ENCODE peak calls at places on chromosomes 11 and 22, in six cellular contexts. One of them, this sample, is unnamed.

GRCh38 chr11:114348200-114349191 is 51.8 kb downstream of the C11orf71 start:
- DNase-seq in amniotic stem cell: peak
- DNase-seq in stimulated activated CD4-positive, alpha-beta T cell treated with anti-CD3 and anti-CD28 coated beads, Interleukin-4, amount 100 ng/mL, for 1 hour: no peak
- DNase-seq in SHP77: peak
- DNase-seq in pulmonary artery endothelial cell: peak
- DNase-seq in NB4: peak
- DNase-seq in this sample: peak

GRCh38 chr11:116182356-116182966 is 590.3 kb downstream of the BUD13 start:
- DNase-seq in amniotic stem cell: no peak
- DNase-seq in stimulated activated CD4-positive, alpha-beta T cell treated with anti-CD3 and anti-CD28 coated beads, Interleukin-4, amount 100 ng/mL, for 1 hour: no peak
- DNase-seq in SHP77: no peak
- DNase-seq in pulmonary artery endothelial cell: no peak
- DNase-seq in NB4: no peak
- DNase-seq in this sample: no peak

GRCh38 chr11:126739499-126740145 is 260.9 kb downstream of the KIRREL3 start:
- DNase-seq in amniotic stem cell: no peak
- DNase-seq in stimulated activated CD4-positive, alpha-beta T cell treated with anti-CD3 and anti-CD28 coated beads, Interleukin-4, amount 100 ng/mL, for 1 hour: no peak
- DNase-seq in SHP77: no peak
- DNase-seq in pulmonary artery endothelial cell: no peak
- DNase-seq in NB4: no peak
- DNase-seq in this sample: peak

GRCh38 chr11:128336203-128336602 is 251.2 kb downstream of the ETS1 start:
- DNase-seq in amniotic stem cell: no peak
- DNase-seq in stimulated activated CD4-positive, alpha-beta T cell treated with anti-CD3 and anti-CD28 coated beads, Interleukin-4, amount 100 ng/mL, for 1 hour: no peak
- DNase-seq in SHP77: peak
- DNase-seq in pulmonary artery endothelial cell: peak
- DNase-seq in NB4: no peak
- DNase-seq in this sample: peak

GRCh38 chr11:74397531-74398243 is 546 bp downstream of the PGM2L1 start:
- DNase-seq in amniotic stem cell: no peak
- DNase-seq in stimulated activated CD4-positive, alpha-beta T cell treated with anti-CD3 and anti-CD28 coated beads, Interleukin-4, amount 100 ng/mL, for 1 hour: peak
- DNase-seq in SHP77: peak
- DNase-seq in pulmonary artery endothelial cell: no peak
- DNase-seq in NB4: peak
- DNase-seq in this sample: peak

GRCh38 chr11:130485983-130486970 is 37.8 kb downstream of the ADAMTS15 start:
- DNase-seq in amniotic stem cell: no peak
- DNase-seq in stimulated activated CD4-positive, alpha-beta T cell treated with anti-CD3 and anti-CD28 coated beads, Interleukin-4, amount 100 ng/mL, for 1 hour: no peak
- DNase-seq in SHP77: no peak
- DNase-seq in pulmonary artery endothelial cell: no peak
- DNase-seq in NB4: no peak
- DNase-seq in this sample: no peak

GRCh38 chr11:115678942-115679341 is 174.7 kb upstream of the CADM1 start:
- DNase-seq in amniotic stem cell: no peak
- DNase-seq in stimulated activated CD4-positive, alpha-beta T cell treated with anti-CD3 and anti-CD28 coated beads, Interleukin-4, amount 100 ng/mL, for 1 hour: no peak
- DNase-seq in SHP77: no peak
- DNase-seq in pulmonary artery endothelial cell: no peak
- DNase-seq in NB4: peak
- DNase-seq in this sample: no peak

GRCh38 chr11:122686106-122686505 is 30.6 kb downstream of the UBASH3B start:
- DNase-seq in amniotic stem cell: no peak
- DNase-seq in stimulated activated CD4-positive, alpha-beta T cell treated with anti-CD3 and anti-CD28 coated beads, Interleukin-4, amount 100 ng/mL, for 1 hour: no peak
- DNase-seq in SHP77: no peak
- DNase-seq in pulmonary artery endothelial cell: no peak
- DNase-seq in NB4: no peak
- DNase-seq in this sample: peak

GRCh38 chr22:50419116-50419515 is 55.7 kb downstream of the SBF1 start:
- DNase-seq in amniotic stem cell: no peak
- DNase-seq in stimulated activated CD4-positive, alpha-beta T cell treated with anti-CD3 and anti-CD28 coated beads, Interleukin-4, amount 100 ng/mL, for 1 hour: no peak
- DNase-seq in SHP77: no peak
- DNase-seq in pulmonary artery endothelial cell: no peak
- DNase-seq in NB4: no peak
- DNase-seq in this sample: no peak

GRCh38 chr11:102411142-102411541 is 41.4 kb downstream of the TMEM123 start:
- DNase-seq in amniotic stem cell: no peak
- DNase-seq in stimulated activated CD4-positive, alpha-beta T cell treated with anti-CD3 and anti-CD28 coated beads, Interleukin-4, amount 100 ng/mL, for 1 hour: no peak
- DNase-seq in SHP77: no peak
- DNase-seq in pulmonary artery endothelial cell: no peak
- DNase-seq in NB4: no peak
- DNase-seq in this sample: no peak

GRCh38 chr11:126214446-126215240 is 3.1 kb downstream of the FAM118B start:
- DNase-seq in amniotic stem cell: no peak
- DNase-seq in stimulated activated CD4-positive, alpha-beta T cell treated with anti-CD3 and anti-CD28 coated beads, Interleukin-4, amount 100 ng/mL, for 1 hour: no peak
- DNase-seq in SHP77: no peak
- DNase-seq in pulmonary artery endothelial cell: no peak
- DNase-seq in NB4: no peak
- DNase-seq in this sample: peak

GRCh38 chr11:86553322-86553721 is 119.1 kb downstream of the ME3 start:
- DNase-seq in amniotic stem cell: no peak
- DNase-seq in stimulated activated CD4-positive, alpha-beta T cell treated with anti-CD3 and anti-CD28 coated beads, Interleukin-4, amount 100 ng/mL, for 1 hour: no peak
- DNase-seq in SHP77: no peak
- DNase-seq in pulmonary artery endothelial cell: no peak
- DNase-seq in NB4: no peak
- DNase-seq in this sample: peak

GRCh38 chr11:2204361-2205213 is 33.0 kb upstream of the TH start:
- DNase-seq in amniotic stem cell: no peak
- DNase-seq in stimulated activated CD4-positive, alpha-beta T cell treated with anti-CD3 and anti-CD28 coated beads, Interleukin-4, amount 100 ng/mL, for 1 hour: no peak
- DNase-seq in SHP77: no peak
- DNase-seq in pulmonary artery endothelial cell: no peak
- DNase-seq in NB4: no peak
- DNase-seq in this sample: no peak

GRCh38 chr11:64765291-64765803 is 5.6 kb upstream of the PYGM start:
- DNase-seq in amniotic stem cell: no peak
- DNase-seq in stimulated activated CD4-positive, alpha-beta T cell treated with anti-CD3 and anti-CD28 coated beads, Interleukin-4, amount 100 ng/mL, for 1 hour: no peak
- DNase-seq in SHP77: no peak
- DNase-seq in pulmonary artery endothelial cell: no peak
- DNase-seq in NB4: no peak
- DNase-seq in this sample: no peak

GRCh38 chr11:66221726-66222236 is 46.7 kb upstream of the RAB1B start:
- DNase-seq in amniotic stem cell: no peak
- DNase-seq in stimulated activated CD4-positive, alpha-beta T cell treated with anti-CD3 and anti-CD28 coated beads, Interleukin-4, amount 100 ng/mL, for 1 hour: no peak
- DNase-seq in SHP77: no peak
- DNase-seq in pulmonary artery endothelial cell: no peak
- DNase-seq in NB4: peak
- DNase-seq in this sample: peak

GRCh38 chr11:131928992-131929391 is 558.6 kb downstream of the NTM start:
- DNase-seq in amniotic stem cell: no peak
- DNase-seq in stimulated activated CD4-positive, alpha-beta T cell treated with anti-CD3 and anti-CD28 coated beads, Interleukin-4, amount 100 ng/mL, for 1 hour: no peak
- DNase-seq in SHP77: no peak
- DNase-seq in pulmonary artery endothelial cell: no peak
- DNase-seq in NB4: peak
- DNase-seq in this sample: no peak

GRCh38 chr22:39938509-39938908 is 21.7 kb upstream of the TMA7B start:
- DNase-seq in amniotic stem cell: no peak
- DNase-seq in stimulated activated CD4-positive, alpha-beta T cell treated with anti-CD3 and anti-CD28 coated beads, Interleukin-4, amount 100 ng/mL, for 1 hour: peak
- DNase-seq in SHP77: no peak
- DNase-seq in pulmonary artery endothelial cell: no peak
- DNase-seq in NB4: no peak
- DNase-seq in this sample: no peak

GRCh38 chr11:15106201-15106965 is 8.3 kb upstream of the INSC start:
- DNase-seq in amniotic stem cell: peak
- DNase-seq in stimulated activated CD4-positive, alpha-beta T cell treated with anti-CD3 and anti-CD28 coated beads, Interleukin-4, amount 100 ng/mL, for 1 hour: no peak
- DNase-seq in SHP77: no peak
- DNase-seq in pulmonary artery endothelial cell: no peak
- DNase-seq in NB4: no peak
- DNase-seq in this sample: peak

GRCh38 chr11:17989306-17989705 is 23.5 kb downstream of the SERGEF start:
- DNase-seq in amniotic stem cell: no peak
- DNase-seq in stimulated activated CD4-positive, alpha-beta T cell treated with anti-CD3 and anti-CD28 coated beads, Interleukin-4, amount 100 ng/mL, for 1 hour: no peak
- DNase-seq in SHP77: peak
- DNase-seq in pulmonary artery endothelial cell: no peak
- DNase-seq in NB4: no peak
- DNase-seq in this sample: peak

GRCh38 chr11:6602096-6602940 is 1.1 kb downstream of the RRP8 start:
- DNase-seq in amniotic stem cell: no peak
- DNase-seq in stimulated activated CD4-positive, alpha-beta T cell treated with anti-CD3 and anti-CD28 coated beads, Interleukin-4, amount 100 ng/mL, for 1 hour: no peak
- DNase-seq in SHP77: no peak
- DNase-seq in pulmonary artery endothelial cell: no peak
- DNase-seq in NB4: no peak
- DNase-seq in this sample: peak

GRCh38 chr11:118167253-118167652 is 9.2 kb downstream of the SCN2B start:
- DNase-seq in amniotic stem cell: no peak
- DNase-seq in stimulated activated CD4-positive, alpha-beta T cell treated with anti-CD3 and anti-CD28 coated beads, Interleukin-4, amount 100 ng/mL, for 1 hour: no peak
- DNase-seq in SHP77: no peak
- DNase-seq in pulmonary artery endothelial cell: no peak
- DNase-seq in NB4: no peak
- DNase-seq in this sample: no peak

GRCh38 chr11:76885390-76886097 is 24.8 kb downstream of the ACER3 start:
- DNase-seq in amniotic stem cell: no peak
- DNase-seq in stimulated activated CD4-positive, alpha-beta T cell treated with anti-CD3 and anti-CD28 coated beads, Interleukin-4, amount 100 ng/mL, for 1 hour: no peak
- DNase-seq in SHP77: no peak
- DNase-seq in pulmonary artery endothelial cell: peak
- DNase-seq in NB4: peak
- DNase-seq in this sample: peak

GRCh38 chr11:65424200-65425104 is 1.9 kb downstream of the NEAT1 start:
- DNase-seq in amniotic stem cell: no peak
- DNase-seq in stimulated activated CD4-positive, alpha-beta T cell treated with anti-CD3 and anti-CD28 coated beads, Interleukin-4, amount 100 ng/mL, for 1 hour: peak
- DNase-seq in SHP77: no peak
- DNase-seq in pulmonary artery endothelial cell: no peak
- DNase-seq in NB4: peak
- DNase-seq in this sample: peak

GRCh38 chr11:79160786-79161403 is 279.9 kb downstream of the TENM4 start:
- DNase-seq in amniotic stem cell: no peak
- DNase-seq in stimulated activated CD4-positive, alpha-beta T cell treated with anti-CD3 and anti-CD28 coated beads, Interleukin-4, amount 100 ng/mL, for 1 hour: no peak
- DNase-seq in SHP77: no peak
- DNase-seq in pulmonary artery endothelial cell: no peak
- DNase-seq in NB4: peak
- DNase-seq in this sample: peak

GRCh38 chr11:131121934-131122333 is 205.7 kb upstream of the SNX19 start:
- DNase-seq in amniotic stem cell: no peak
- DNase-seq in stimulated activated CD4-positive, alpha-beta T cell treated with anti-CD3 and anti-CD28 coated beads, Interleukin-4, amount 100 ng/mL, for 1 hour: no peak
- DNase-seq in SHP77: no peak
- DNase-seq in pulmonary artery endothelial cell: no peak
- DNase-seq in NB4: no peak
- DNase-seq in this sample: no peak

GRCh38 chr11:118997627-118998387 is at the start of gene CENATAC:
- DNase-seq in amniotic stem cell: peak
- DNase-seq in stimulated activated CD4-positive, alpha-beta T cell treated with anti-CD3 and anti-CD28 coated beads, Interleukin-4, amount 100 ng/mL, for 1 hour: peak
- DNase-seq in SHP77: peak
- DNase-seq in pulmonary artery endothelial cell: peak
- DNase-seq in NB4: peak
- DNase-seq in this sample: peak

GRCh38 chr11:80899381-80899780 is 1458.6 kb upstream of the TENM4 start:
- DNase-seq in amniotic stem cell: no peak
- DNase-seq in stimulated activated CD4-positive, alpha-beta T cell treated with anti-CD3 and anti-CD28 coated beads, Interleukin-4, amount 100 ng/mL, for 1 hour: no peak
- DNase-seq in SHP77: no peak
- DNase-seq in pulmonary artery endothelial cell: no peak
- DNase-seq in NB4: peak
- DNase-seq in this sample: no peak

GRCh38 chr22:26953380-26953807 is 296.0 kb downstream of the MIAT start:
- DNase-seq in amniotic stem cell: no peak
- DNase-seq in stimulated activated CD4-positive, alpha-beta T cell treated with anti-CD3 and anti-CD28 coated beads, Interleukin-4, amount 100 ng/mL, for 1 hour: no peak
- DNase-seq in SHP77: no peak
- DNase-seq in pulmonary artery endothelial cell: no peak
- DNase-seq in NB4: no peak
- DNase-seq in this sample: no peak

GRCh38 chr11:43504316-43504950 is 145.7 kb downstream of the TTC17 start:
- DNase-seq in amniotic stem cell: no peak
- DNase-seq in stimulated activated CD4-positive, alpha-beta T cell treated with anti-CD3 and anti-CD28 coated beads, Interleukin-4, amount 100 ng/mL, for 1 hour: no peak
- DNase-seq in SHP77: peak
- DNase-seq in pulmonary artery endothelial cell: no peak
- DNase-seq in NB4: peak
- DNase-seq in this sample: peak

GRCh38 chr22:37274380-37274862 is 7.9 kb upstream of the CYTH4 start:
- DNase-seq in amniotic stem cell: no peak
- DNase-seq in stimulated activated CD4-positive, alpha-beta T cell treated with anti-CD3 and anti-CD28 coated beads, Interleukin-4, amount 100 ng/mL, for 1 hour: no peak
- DNase-seq in SHP77: no peak
- DNase-seq in pulmonary artery endothelial cell: no peak
- DNase-seq in NB4: peak
- DNase-seq in this sample: no peak

GRCh38 chr11:77126156-77126775 is 1.8 kb upstream of the MYO7A start:
- DNase-seq in amniotic stem cell: no peak
- DNase-seq in stimulated activated CD4-positive, alpha-beta T cell treated with anti-CD3 and anti-CD28 coated beads, Interleukin-4, amount 100 ng/mL, for 1 hour: no peak
- DNase-seq in SHP77: peak
- DNase-seq in pulmonary artery endothelial cell: no peak
- DNase-seq in NB4: no peak
- DNase-seq in this sample: no peak

GRCh38 chr22:32469799-32470212 is 4.8 kb upstream of the FBXO7 start:
- DNase-seq in amniotic stem cell: no peak
- DNase-seq in stimulated activated CD4-positive, alpha-beta T cell treated with anti-CD3 and anti-CD28 coated beads, Interleukin-4, amount 100 ng/mL, for 1 hour: no peak
- DNase-seq in SHP77: no peak
- DNase-seq in pulmonary artery endothelial cell: no peak
- DNase-seq in NB4: peak
- DNase-seq in this sample: peak

GRCh38 chr11:64809781-64810241 is 540 bp downstream of the MEN1 start:
- DNase-seq in amniotic stem cell: no peak
- DNase-seq in stimulated activated CD4-positive, alpha-beta T cell treated with anti-CD3 and anti-CD28 coated beads, Interleukin-4, amount 100 ng/mL, for 1 hour: peak
- DNase-seq in SHP77: no peak
- DNase-seq in pulmonary artery endothelial cell: no peak
- DNase-seq in NB4: peak
- DNase-seq in this sample: peak

GRCh38 chr11:65491614-65492386 is 7.0 kb upstream of the MALAT1 start:
- DNase-seq in amniotic stem cell: peak
- DNase-seq in stimulated activated CD4-positive, alpha-beta T cell treated with anti-CD3 and anti-CD28 coated beads, Interleukin-4, amount 100 ng/mL, for 1 hour: no peak
- DNase-seq in SHP77: peak
- DNase-seq in pulmonary artery endothelial cell: no peak
- DNase-seq in NB4: peak
- DNase-seq in this sample: peak

GRCh38 chr22:42379961-42380537 is 52.2 kb downstream of the NFAM1 start:
- DNase-seq in amniotic stem cell: no peak
- DNase-seq in stimulated activated CD4-positive, alpha-beta T cell treated with anti-CD3 and anti-CD28 coated beads, Interleukin-4, amount 100 ng/mL, for 1 hour: no peak
- DNase-seq in SHP77: no peak
- DNase-seq in pulmonary artery endothelial cell: no peak
- DNase-seq in NB4: no peak
- DNase-seq in this sample: no peak

GRCh38 chr11:34242037-34242625 is 115.7 kb downstream of the ABTB2 start:
- DNase-seq in amniotic stem cell: no peak
- DNase-seq in stimulated activated CD4-positive, alpha-beta T cell treated with anti-CD3 and anti-CD28 coated beads, Interleukin-4, amount 100 ng/mL, for 1 hour: no peak
- DNase-seq in SHP77: no peak
- DNase-seq in pulmonary artery endothelial cell: no peak
- DNase-seq in NB4: no peak
- DNase-seq in this sample: peak

GRCh38 chr22:27724706-27725105 is 76.8 kb downstream of the MN1 start:
- DNase-seq in amniotic stem cell: no peak
- DNase-seq in stimulated activated CD4-positive, alpha-beta T cell treated with anti-CD3 and anti-CD28 coated beads, Interleukin-4, amount 100 ng/mL, for 1 hour: no peak
- DNase-seq in SHP77: no peak
- DNase-seq in pulmonary artery endothelial cell: no peak
- DNase-seq in NB4: no peak
- DNase-seq in this sample: no peak

This sample was measured in kidney tubule cell.